ENCODE peak calls at places on chromosomes 2 and 18, in nine cellular contexts. One of them, this sample, is unnamed.

GRCh38 chr2:64463784-64464183 is 9.8 kb downstream of the LGALSL start:
- DNase-seq in DMS79: no peak
- DNase-seq in GM12864: no peak
- DNase-seq in HL-60: no peak
- DNase-seq in neuronal stem cell: no peak
- DNase-seq in left ventricle myocardium superior: no peak
- DNase-seq in glutamatergic neuron: no peak
- DNase-seq in activated naive CD8-positive, alpha-beta T cell treated with anti-CD3 and anti-CD28 coated beads, Interleukin-2, amount 50 U/mL, for 24 hours: no peak
- DNase-seq in NCI-H345: no peak
- DNase-seq in this sample: no peak

GRCh38 chr18:22943847-22944246 is 10.7 kb downstream of the RBBP8 start:
- DNase-seq in DMS79: no peak
- DNase-seq in GM12864: no peak
- DNase-seq in HL-60: no peak
- DNase-seq in neuronal stem cell: no peak
- DNase-seq in left ventricle myocardium superior: no peak
- DNase-seq in glutamatergic neuron: no peak
- DNase-seq in activated naive CD8-positive, alpha-beta T cell treated with anti-CD3 and anti-CD28 coated beads, Interleukin-2, amount 50 U/mL, for 24 hours: no peak
- DNase-seq in NCI-H345: no peak
- DNase-seq in this sample: no peak

GRCh38 chr2:98715812-98716451 is 15.0 kb downstream of the MGAT4A start:
- DNase-seq in DMS79: no peak
- DNase-seq in GM12864: no peak
- DNase-seq in HL-60: no peak
- DNase-seq in neuronal stem cell: no peak
- DNase-seq in left ventricle myocardium superior: no peak
- DNase-seq in glutamatergic neuron: no peak
- DNase-seq in activated naive CD8-positive, alpha-beta T cell treated with anti-CD3 and anti-CD28 coated beads, Interleukin-2, amount 50 U/mL, for 24 hours: no peak
- DNase-seq in NCI-H345: no peak
- DNase-seq in this sample: no peak

GRCh38 chr2:9373047-9373446 is 50.3 kb downstream of the ITGB1BP1 start:
- DNase-seq in DMS79: peak
- DNase-seq in GM12864: no peak
- DNase-seq in HL-60: no peak
- DNase-seq in neuronal stem cell: no peak
- DNase-seq in left ventricle myocardium superior: no peak
- DNase-seq in glutamatergic neuron: no peak
- DNase-seq in activated naive CD8-positive, alpha-beta T cell treated with anti-CD3 and anti-CD28 coated beads, Interleukin-2, amount 50 U/mL, for 24 hours: no peak
- DNase-seq in NCI-H345: no peak
- DNase-seq in this sample: no peak

GRCh38 chr2:211468881-211469280 is 912.5 kb downstream of the CPS1 start:
- DNase-seq in DMS79: no peak
- DNase-seq in GM12864: no peak
- DNase-seq in HL-60: no peak
- DNase-seq in neuronal stem cell: peak
- DNase-seq in left ventricle myocardium superior: no peak
- DNase-seq in glutamatergic neuron: peak
- DNase-seq in activated naive CD8-positive, alpha-beta T cell treated with anti-CD3 and anti-CD28 coated beads, Interleukin-2, amount 50 U/mL, for 24 hours: no peak
- DNase-seq in NCI-H345: no peak
- DNase-seq in this sample: no peak

GRCh38 chr2:98518106-98518505 is 73.4 kb downstream of the INPP4A start:
- DNase-seq in DMS79: no peak
- DNase-seq in GM12864: no peak
- DNase-seq in HL-60: peak
- DNase-seq in neuronal stem cell: no peak
- DNase-seq in left ventricle myocardium superior: no peak
- DNase-seq in glutamatergic neuron: no peak
- DNase-seq in activated naive CD8-positive, alpha-beta T cell treated with anti-CD3 and anti-CD28 coated beads, Interleukin-2, amount 50 U/mL, for 24 hours: peak
- DNase-seq in NCI-H345: no peak
- DNase-seq in this sample: peak

GRCh38 chr2:218327451-218327850 is 29.2 kb upstream of the CATIP start:
- DNase-seq in DMS79: no peak
- DNase-seq in GM12864: no peak
- DNase-seq in HL-60: peak
- DNase-seq in neuronal stem cell: no peak
- DNase-seq in left ventricle myocardium superior: no peak
- DNase-seq in glutamatergic neuron: no peak
- DNase-seq in activated naive CD8-positive, alpha-beta T cell treated with anti-CD3 and anti-CD28 coated beads, Interleukin-2, amount 50 U/mL, for 24 hours: no peak
- DNase-seq in NCI-H345: no peak
- DNase-seq in this sample: no peak

GRCh38 chr2:205683179-205683978 is 1.1 kb downstream of the NRP2 start:
- DNase-seq in DMS79: no peak
- DNase-seq in GM12864: no peak
- DNase-seq in HL-60: no peak
- DNase-seq in neuronal stem cell: no peak
- DNase-seq in left ventricle myocardium superior: no peak
- DNase-seq in glutamatergic neuron: no peak
- DNase-seq in activated naive CD8-positive, alpha-beta T cell treated with anti-CD3 and anti-CD28 coated beads, Interleukin-2, amount 50 U/mL, for 24 hours: no peak
- DNase-seq in NCI-H345: no peak
- DNase-seq in this sample: no peak

GRCh38 chr2:236164201-236164982 is 3.8 kb downstream of the GBX2 start:
- DNase-seq in DMS79: no peak
- DNase-seq in GM12864: no peak
- DNase-seq in HL-60: no peak
- DNase-seq in neuronal stem cell: peak
- DNase-seq in left ventricle myocardium superior: no peak
- DNase-seq in glutamatergic neuron: peak
- DNase-seq in activated naive CD8-positive, alpha-beta T cell treated with anti-CD3 and anti-CD28 coated beads, Interleukin-2, amount 50 U/mL, for 24 hours: no peak
- DNase-seq in NCI-H345: no peak
- DNase-seq in this sample: peak

GRCh38 chr18:68667121-68667520 is 47.8 kb downstream of the TMX3 start:
- DNase-seq in DMS79: no peak
- DNase-seq in GM12864: no peak
- DNase-seq in HL-60: no peak
- DNase-seq in neuronal stem cell: no peak
- DNase-seq in left ventricle myocardium superior: no peak
- DNase-seq in glutamatergic neuron: no peak
- DNase-seq in activated naive CD8-positive, alpha-beta T cell treated with anti-CD3 and anti-CD28 coated beads, Interleukin-2, amount 50 U/mL, for 24 hours: no peak
- DNase-seq in NCI-H345: no peak
- DNase-seq in this sample: no peak

GRCh38 chr2:1505031-1505441 is 91.8 kb downstream of the TPO start:
- DNase-seq in DMS79: no peak
- DNase-seq in GM12864: no peak
- DNase-seq in HL-60: no peak
- DNase-seq in neuronal stem cell: no peak
- DNase-seq in left ventricle myocardium superior: no peak
- DNase-seq in glutamatergic neuron: no peak
- DNase-seq in activated naive CD8-positive, alpha-beta T cell treated with anti-CD3 and anti-CD28 coated beads, Interleukin-2, amount 50 U/mL, for 24 hours: no peak
- DNase-seq in NCI-H345: no peak
- DNase-seq in this sample: no peak

GRCh38 chr2:154032220-154032619 is 160.5 kb downstream of the GALNT13 start:
- DNase-seq in DMS79: no peak
- DNase-seq in GM12864: no peak
- DNase-seq in HL-60: no peak
- DNase-seq in neuronal stem cell: no peak
- DNase-seq in left ventricle myocardium superior: no peak
- DNase-seq in glutamatergic neuron: no peak
- DNase-seq in activated naive CD8-positive, alpha-beta T cell treated with anti-CD3 and anti-CD28 coated beads, Interleukin-2, amount 50 U/mL, for 24 hours: no peak
- DNase-seq in NCI-H345: no peak
- DNase-seq in this sample: no peak

GRCh38 chr2:30747206-30747605 is 60.0 kb downstream of the CAPN13 start:
- DNase-seq in DMS79: no peak
- DNase-seq in GM12864: no peak
- DNase-seq in HL-60: no peak
- DNase-seq in neuronal stem cell: no peak
- DNase-seq in left ventricle myocardium superior: no peak
- DNase-seq in glutamatergic neuron: no peak
- DNase-seq in activated naive CD8-positive, alpha-beta T cell treated with anti-CD3 and anti-CD28 coated beads, Interleukin-2, amount 50 U/mL, for 24 hours: no peak
- DNase-seq in NCI-H345: no peak
- DNase-seq in this sample: no peak

GRCh38 chr2:26915316-26915715 is 55.1 kb upstream of the MAPRE3 start:
- DNase-seq in DMS79: no peak
- DNase-seq in GM12864: no peak
- DNase-seq in HL-60: no peak
- DNase-seq in neuronal stem cell: no peak
- DNase-seq in left ventricle myocardium superior: no peak
- DNase-seq in glutamatergic neuron: no peak
- DNase-seq in activated naive CD8-positive, alpha-beta T cell treated with anti-CD3 and anti-CD28 coated beads, Interleukin-2, amount 50 U/mL, for 24 hours: no peak
- DNase-seq in NCI-H345: no peak
- DNase-seq in this sample: no peak

GRCh38 chr18:49911414-49911813 is 98.1 kb upstream of the ACAA2 start:
- DNase-seq in DMS79: peak
- DNase-seq in GM12864: no peak
- DNase-seq in HL-60: no peak
- DNase-seq in neuronal stem cell: no peak
- DNase-seq in left ventricle myocardium superior: no peak
- DNase-seq in glutamatergic neuron: no peak
- DNase-seq in activated naive CD8-positive, alpha-beta T cell treated with anti-CD3 and anti-CD28 coated beads, Interleukin-2, amount 50 U/mL, for 24 hours: no peak
- DNase-seq in NCI-H345: peak
- DNase-seq in this sample: no peak

GRCh38 chr2:9196637-9197036 is 10.0 kb upstream of the ASAP2 start:
- DNase-seq in DMS79: no peak
- DNase-seq in GM12864: no peak
- DNase-seq in HL-60: no peak
- DNase-seq in neuronal stem cell: no peak
- DNase-seq in left ventricle myocardium superior: no peak
- DNase-seq in glutamatergic neuron: no peak
- DNase-seq in activated naive CD8-positive, alpha-beta T cell treated with anti-CD3 and anti-CD28 coated beads, Interleukin-2, amount 50 U/mL, for 24 hours: no peak
- DNase-seq in NCI-H345: no peak
- DNase-seq in this sample: no peak

GRCh38 chr2:104860141-104860790 is 6.4 kb downstream of the POU3F3 start:
- DNase-seq in DMS79: no peak
- DNase-seq in GM12864: no peak
- DNase-seq in HL-60: no peak
- DNase-seq in neuronal stem cell: no peak
- DNase-seq in left ventricle myocardium superior: no peak
- DNase-seq in glutamatergic neuron: no peak
- DNase-seq in activated naive CD8-positive, alpha-beta T cell treated with anti-CD3 and anti-CD28 coated beads, Interleukin-2, amount 50 U/mL, for 24 hours: no peak
- DNase-seq in NCI-H345: peak
- DNase-seq in this sample: no peak

GRCh38 chr18:46324556-46324955 is 220.4 kb downstream of the HAUS1 start:
- DNase-seq in DMS79: peak
- DNase-seq in GM12864: no peak
- DNase-seq in HL-60: peak
- DNase-seq in neuronal stem cell: no peak
- DNase-seq in left ventricle myocardium superior: no peak
- DNase-seq in glutamatergic neuron: no peak
- DNase-seq in activated naive CD8-positive, alpha-beta T cell treated with anti-CD3 and anti-CD28 coated beads, Interleukin-2, amount 50 U/mL, for 24 hours: no peak
- DNase-seq in NCI-H345: peak
- DNase-seq in this sample: no peak

GRCh38 chr2:216490061-216490460 is 8.6 kb upstream of the RPL37A start:
- DNase-seq in DMS79: no peak
- DNase-seq in GM12864: no peak
- DNase-seq in HL-60: no peak
- DNase-seq in neuronal stem cell: no peak
- DNase-seq in left ventricle myocardium superior: no peak
- DNase-seq in glutamatergic neuron: no peak
- DNase-seq in activated naive CD8-positive, alpha-beta T cell treated with anti-CD3 and anti-CD28 coated beads, Interleukin-2, amount 50 U/mL, for 24 hours: no peak
- DNase-seq in NCI-H345: no peak
- DNase-seq in this sample: no peak

GRCh38 chr18:76978616-76979015 is 154.0 kb downstream of the MBP start:
- DNase-seq in DMS79: no peak
- DNase-seq in GM12864: no peak
- DNase-seq in HL-60: no peak
- DNase-seq in neuronal stem cell: no peak
- DNase-seq in left ventricle myocardium superior: no peak
- DNase-seq in glutamatergic neuron: no peak
- DNase-seq in activated naive CD8-positive, alpha-beta T cell treated with anti-CD3 and anti-CD28 coated beads, Interleukin-2, amount 50 U/mL, for 24 hours: no peak
- DNase-seq in NCI-H345: no peak
- DNase-seq in this sample: no peak

GRCh38 chr2:130372833-130373807 is 17.3 kb downstream of the PTPN18 start:
- DNase-seq in DMS79: no peak
- DNase-seq in GM12864: no peak
- DNase-seq in HL-60: no peak
- DNase-seq in neuronal stem cell: no peak
- DNase-seq in left ventricle myocardium superior: no peak
- DNase-seq in glutamatergic neuron: no peak
- DNase-seq in activated naive CD8-positive, alpha-beta T cell treated with anti-CD3 and anti-CD28 coated beads, Interleukin-2, amount 50 U/mL, for 24 hours: no peak
- DNase-seq in NCI-H345: no peak
- DNase-seq in this sample: no peak

GRCh38 chr2:226673314-226673723 is 126.3 kb downstream of the IRS1 start:
- DNase-seq in DMS79: no peak
- DNase-seq in GM12864: no peak
- DNase-seq in HL-60: peak
- DNase-seq in neuronal stem cell: no peak
- DNase-seq in left ventricle myocardium superior: no peak
- DNase-seq in glutamatergic neuron: no peak
- DNase-seq in activated naive CD8-positive, alpha-beta T cell treated with anti-CD3 and anti-CD28 coated beads, Interleukin-2, amount 50 U/mL, for 24 hours: no peak
- DNase-seq in NCI-H345: no peak
- DNase-seq in this sample: no peak

GRCh38 chr2:241545113-241545512 is 13.4 kb upstream of the BOK start:
- DNase-seq in DMS79: no peak
- DNase-seq in GM12864: no peak
- DNase-seq in HL-60: no peak
- DNase-seq in neuronal stem cell: no peak
- DNase-seq in left ventricle myocardium superior: peak
- DNase-seq in glutamatergic neuron: no peak
- DNase-seq in activated naive CD8-positive, alpha-beta T cell treated with anti-CD3 and anti-CD28 coated beads, Interleukin-2, amount 50 U/mL, for 24 hours: no peak
- DNase-seq in NCI-H345: no peak
- DNase-seq in this sample: no peak

This sample was measured in frontal cortex.